ENCODE peak calls at places on chromosomes 3 and 15, in six cellular contexts. E, W, S, D, P and G are unnamed samples.

GRCh38 chr3:65497846-65498245 is 540.9 kb downstream of the MAGI1 start:
- DNase-seq in E (no peak), W (no peak), S (no peak), D (no peak), P (peak; percentile 55), G (no peak)

GRCh38 chr15:48939686-48940085 is 24.0 kb downstream of the SHC4 start:
- DNase-seq in E (peak; percentile 35), W (peak; percentile 92), S (no peak), D (no peak), P (no peak), G (no peak)

GRCh38 chr15:63928185-63928852 is 94.6 kb upstream of the HERC1 start:
- DNase-seq in E (no peak), W (no peak), S (no peak), D (no peak), P (no peak), G (no peak)

GRCh38 chr3:40078590-40078989 is 230.9 kb upstream of the EIF1B start:
- DNase-seq in E (no peak), W (no peak), S (no peak), D (no peak), P (no peak), G (no peak)

GRCh38 chr3:197485143-197485542 is 70.6 kb downstream of the BDH1 start:
- DNase-seq in E (no peak), W (no peak), S (no peak), D (no peak), P (no peak), G (no peak)

GRCh38 chr3:178845446-178846118 is 226.0 kb downstream of the ZMAT3 start:
- DNase-seq in E (no peak), W (peak; percentile 88), S (no peak), D (no peak), P (peak; percentile 98), G (no peak)

GRCh38 chr3:138222888-138223287 is 35.8 kb downstream of the ARMC8 start:
- DNase-seq in E (no peak), W (no peak), S (no peak), D (no peak), P (no peak), G (no peak)

GRCh38 chr3:58037141-58037910 is 29.1 kb downstream of the FLNB start:
- DNase-seq in E (no peak), W (no peak), S (no peak), D (no peak), P (no peak), G (no peak)

GRCh38 chr3:52306978-52307377 is 9.1 kb upstream of the DNAH1 start:
- DNase-seq in E (no peak), W (no peak), S (no peak), D (no peak), P (no peak), G (no peak)

GRCh38 chr3:156366559-156366958 is 188.4 kb downstream of the SSR3 start:
- DNase-seq in E (no peak), W (no peak), S (no peak), D (no peak), P (no peak), G (no peak)